ENCODE peak calls at places on chromosomes 6 and 20, in eight cellular contexts. One of them, this sample, is unnamed. For H3K27me3, the result is how much of the 10 kb centered on the place peaks cover.

GRCh38 chr20:42281801-42282200 is 663.6 kb upstream of the CHD6 start:
- DNase-seq in upper lobe of left lung: no peak
- DNase-seq in psoas muscle: no peak
- DNase-seq in osteoblast: no peak
- DNase-seq in cardiac muscle cell: no peak
- DNase-seq in fibroblast of lung: no peak
- DNase-seq in HepG2: no peak
- DNase-seq in ascending aorta: no peak
- DNase-seq in this sample: no peak

GRCh38 chr20:57450931-57451330 is 59.7 kb downstream of the RBM38 start:
- DNase-seq in upper lobe of left lung: no peak
- DNase-seq in ascending aorta: no peak
- DNase-seq in cardiac muscle cell: no peak
- DNase-seq in fibroblast of lung: no peak
- DNase-seq in HepG2: no peak
- DNase-seq in psoas muscle: no peak
- DNase-seq in osteoblast: no peak
- DNase-seq in this sample: peak

GRCh38 chr6:64335195-64335594 is 699.6 kb downstream of the PHF3 start:
- DNase-seq in cardiac muscle cell: no peak
- DNase-seq in HepG2: no peak
- DNase-seq in ascending aorta: no peak
- DNase-seq in fibroblast of lung: no peak
- DNase-seq in osteoblast: no peak
- DNase-seq in psoas muscle: no peak
- DNase-seq in upper lobe of left lung: no peak
- DNase-seq in this sample: no peak

GRCh38 chr6:66277400-66277799 is 570.4 kb upstream of the EYS start:
- DNase-seq in cardiac muscle cell: peak
- DNase-seq in upper lobe of left lung: no peak
- DNase-seq in ascending aorta: no peak
- DNase-seq in fibroblast of lung: no peak
- DNase-seq in HepG2: no peak
- DNase-seq in osteoblast: no peak
- DNase-seq in psoas muscle: no peak
- DNase-seq in this sample: no peak

GRCh38 chr20:31497838-31498540 is 16.3 kb upstream of the HM13 start:
- DNase-seq in cardiac muscle cell: no peak
- DNase-seq in ascending aorta: no peak
- DNase-seq in psoas muscle: peak
- DNase-seq in upper lobe of left lung: no peak
- DNase-seq in osteoblast: peak
- DNase-seq in fibroblast of lung: peak
- DNase-seq in HepG2: no peak
- DNase-seq in this sample: no peak

GRCh38 chr6:11381801-11382513 is 149.5 kb upstream of the NEDD9 start:
- DNase-seq in fibroblast of lung: no peak
- DNase-seq in cardiac muscle cell: no peak
- DNase-seq in upper lobe of left lung: peak
- DNase-seq in psoas muscle: no peak
- DNase-seq in osteoblast: no peak
- DNase-seq in ascending aorta: no peak
- DNase-seq in HepG2: no peak
- DNase-seq in this sample: peak

GRCh38 chr6:98486052-98486451 is 348.3 kb upstream of the POU3F2 start:
- DNase-seq in cardiac muscle cell: peak
- DNase-seq in fibroblast of lung: no peak
- DNase-seq in upper lobe of left lung: no peak
- DNase-seq in osteoblast: no peak
- DNase-seq in psoas muscle: no peak
- DNase-seq in ascending aorta: no peak
- DNase-seq in HepG2: no peak
- DNase-seq in this sample: no peak

GRCh38 chr6:122360809-122361208 is 38.6 kb upstream of the HSF2 start:
- DNase-seq in osteoblast: no peak
- DNase-seq in ascending aorta: no peak
- DNase-seq in upper lobe of left lung: no peak
- DNase-seq in HepG2: no peak
- DNase-seq in psoas muscle: no peak
- DNase-seq in fibroblast of lung: no peak
- DNase-seq in cardiac muscle cell: no peak
- DNase-seq in this sample: no peak

GRCh38 chr6:155129744-155130143 is 134.1 kb upstream of the CLDN20 start:
- DNase-seq in osteoblast: no peak
- DNase-seq in fibroblast of lung: no peak
- DNase-seq in psoas muscle: no peak
- DNase-seq in HepG2: no peak
- DNase-seq in cardiac muscle cell: no peak
- DNase-seq in ascending aorta: no peak
- DNase-seq in upper lobe of left lung: no peak
- DNase-seq in this sample: no peak

GRCh38 chr20:18781509-18781908 is 32.1 kb upstream of the SCP2D1 start:
- DNase-seq in psoas muscle: no peak
- DNase-seq in upper lobe of left lung: no peak
- DNase-seq in fibroblast of lung: no peak
- DNase-seq in osteoblast: no peak
- DNase-seq in cardiac muscle cell: no peak
- DNase-seq in HepG2: no peak
- DNase-seq in ascending aorta: no peak
- DNase-seq in this sample: no peak

GRCh38 chr20:55581519-55581918 is 423.8 kb downstream of the CBLN4 start:
- DNase-seq in osteoblast: no peak
- DNase-seq in HepG2: no peak
- DNase-seq in cardiac muscle cell: no peak
- DNase-seq in ascending aorta: no peak
- DNase-seq in fibroblast of lung: no peak
- DNase-seq in psoas muscle: no peak
- DNase-seq in upper lobe of left lung: no peak
- DNase-seq in this sample: no peak

GRCh38 chr20:31894980-31895675 is 24.7 kb downstream of the TTLL9 start:
- DNase-seq in HepG2: peak
- DNase-seq in fibroblast of lung: peak
- DNase-seq in osteoblast: peak
- DNase-seq in ascending aorta: peak
- DNase-seq in upper lobe of left lung: peak
- DNase-seq in psoas muscle: peak
- DNase-seq in cardiac muscle cell: peak
- DNase-seq in this sample: peak

GRCh38 chr20:10970109-10970508 is 296.3 kb upstream of the JAG1 start:
- DNase-seq in HepG2: no peak
- DNase-seq in cardiac muscle cell: no peak
- DNase-seq in psoas muscle: no peak
- DNase-seq in upper lobe of left lung: no peak
- DNase-seq in osteoblast: no peak
- DNase-seq in ascending aorta: no peak
- DNase-seq in fibroblast of lung: peak
- DNase-seq in this sample: no peak

GRCh38 chr6:107509506-107509905 is 19.6 kb downstream of the SOBP start:
- DNase-seq in ascending aorta: no peak
- DNase-seq in psoas muscle: no peak
- DNase-seq in HepG2: no peak
- DNase-seq in osteoblast: peak
- DNase-seq in fibroblast of lung: peak
- DNase-seq in upper lobe of left lung: no peak
- DNase-seq in cardiac muscle cell: no peak
- DNase-seq in this sample: no peak

GRCh38 chr20:42708261-42708660 is 481.4 kb downstream of the PTPRT start:
- DNase-seq in upper lobe of left lung: no peak
- DNase-seq in ascending aorta: no peak
- DNase-seq in HepG2: no peak
- DNase-seq in fibroblast of lung: no peak
- DNase-seq in psoas muscle: no peak
- DNase-seq in osteoblast: no peak
- DNase-seq in cardiac muscle cell: no peak
- DNase-seq in this sample: no peak

GRCh38 chr6:98946877-98947410 is 802 bp downstream of the FBXL4 start:
- DNase-seq in osteoblast: peak
- DNase-seq in cardiac muscle cell: no peak
- DNase-seq in HepG2: no peak
- DNase-seq in fibroblast of lung: peak
- DNase-seq in ascending aorta: no peak
- DNase-seq in upper lobe of left lung: peak
- DNase-seq in psoas muscle: peak
- DNase-seq in this sample: peak

GRCh38 chr20:4549711-4550259 is 171.9 kb upstream of the PRND start:
- DNase-seq in osteoblast: no peak
- DNase-seq in upper lobe of left lung: no peak
- DNase-seq in ascending aorta: no peak
- DNase-seq in HepG2: no peak
- DNase-seq in cardiac muscle cell: no peak
- DNase-seq in psoas muscle: no peak
- DNase-seq in fibroblast of lung: peak
- DNase-seq in this sample: no peak

GRCh38 chr6:132198896-132199295 is 202.4 kb downstream of the MOXD1 start:
- DNase-seq in upper lobe of left lung: no peak
- DNase-seq in fibroblast of lung: peak
- DNase-seq in cardiac muscle cell: no peak
- DNase-seq in osteoblast: no peak
- DNase-seq in ascending aorta: no peak
- DNase-seq in HepG2: no peak
- DNase-seq in psoas muscle: no peak
- DNase-seq in this sample: no peak

GRCh38 chr6:136471922-136472321 is 78.3 kb downstream of the MAP7 start:
- DNase-seq in psoas muscle: no peak
- DNase-seq in HepG2: no peak
- DNase-seq in fibroblast of lung: no peak
- DNase-seq in ascending aorta: no peak
- DNase-seq in upper lobe of left lung: no peak
- DNase-seq in cardiac muscle cell: no peak
- DNase-seq in osteoblast: no peak
- DNase-seq in this sample: no peak

GRCh38 chr6:123570813-123571684 is 65.7 kb downstream of the TRDN start:
- DNase-seq in upper lobe of left lung: no peak
- DNase-seq in psoas muscle: no peak
- DNase-seq in HepG2: no peak
- DNase-seq in osteoblast: no peak
- DNase-seq in ascending aorta: no peak
- DNase-seq in fibroblast of lung: no peak
- DNase-seq in cardiac muscle cell: no peak
- DNase-seq in this sample: no peak

DNA sequence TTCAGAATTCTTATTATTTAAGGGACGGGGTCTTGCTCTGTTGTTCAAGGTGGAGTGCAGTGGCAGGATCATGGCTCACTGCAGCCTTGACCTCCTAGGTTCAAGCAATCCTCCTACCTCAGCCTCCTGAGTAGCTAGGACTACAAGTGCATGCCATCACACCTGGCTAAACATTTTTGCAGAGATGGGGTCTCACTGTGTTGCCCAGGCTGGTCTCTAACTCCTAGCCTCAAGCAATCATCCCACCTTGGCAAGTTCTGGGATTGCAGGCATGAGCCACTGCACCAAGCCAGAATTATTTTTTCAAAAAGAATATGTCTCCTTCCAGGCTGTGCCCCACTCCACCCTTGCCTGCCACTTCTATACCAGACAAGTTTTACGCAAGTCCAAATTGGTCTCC is 190.1 kb upstream of the SUPT3H start:
- DNase-seq in HepG2: no peak
- DNase-seq in osteoblast: no peak
- DNase-seq in fibroblast of lung: no peak
- DNase-seq in ascending aorta: no peak
- DNase-seq in psoas muscle: no peak
- DNase-seq in cardiac muscle cell: no peak
- DNase-seq in upper lobe of left lung: no peak
- DNase-seq in this sample: no peak
- H3K4me3 ChIP-seq in HepG2: no peak
- H3K4me3 ChIP-seq in osteoblast: no peak
- H3K4me3 ChIP-seq in fibroblast of lung: no peak
- H3K4me3 ChIP-seq in ascending aorta: no peak
- H3K4me3 ChIP-seq in psoas muscle: no peak
- H3K4me3 ChIP-seq in cardiac muscle cell: no peak
- H3K4me3 ChIP-seq in upper lobe of left lung: no peak
- H3K4me3 ChIP-seq in this sample: no peak

GRCh38 chr6:33667072-33667471 is 44.4 kb downstream of the UQCC2 start:
- DNase-seq in fibroblast of lung: no peak
- DNase-seq in ascending aorta: no peak
- DNase-seq in osteoblast: no peak
- DNase-seq in cardiac muscle cell: no peak
- DNase-seq in psoas muscle: no peak
- DNase-seq in upper lobe of left lung: no peak
- DNase-seq in HepG2: no peak
- DNase-seq in this sample: no peak
- TF ChIP-seq CTCF in fibroblast of lung: no peak
- TF ChIP-seq CTCF in ascending aorta: no peak
- TF ChIP-seq CTCF in osteoblast: no peak
- TF ChIP-seq CTCF in cardiac muscle cell: no peak
- TF ChIP-seq CTCF in psoas muscle: no peak
- TF ChIP-seq CTCF in upper lobe of left lung: no peak
- TF ChIP-seq CTCF in HepG2: no peak
- TF ChIP-seq CTCF in this sample: no peak

DNA sequence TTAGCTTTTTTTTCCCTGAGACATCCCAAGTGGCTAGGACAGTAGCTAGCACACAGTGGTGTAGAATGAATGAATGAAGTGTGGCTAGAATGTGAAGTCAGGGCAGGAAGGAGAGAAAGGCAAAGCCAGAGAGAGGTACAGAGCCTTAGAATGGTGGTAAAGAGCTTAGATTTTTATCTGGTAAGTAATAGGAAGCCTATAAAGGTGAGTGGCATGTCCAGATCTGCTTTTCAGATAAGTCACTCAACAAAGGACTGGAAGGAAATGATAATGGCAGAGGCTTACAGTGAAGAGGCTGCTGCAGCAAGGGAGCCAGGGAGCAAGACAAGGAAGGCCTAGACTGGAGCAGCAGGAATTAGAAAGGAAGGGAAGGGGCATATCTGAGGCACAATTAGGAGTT is 96.0 kb upstream of the PRDM1 start:
- DNase-seq in HepG2: no peak
- DNase-seq in upper lobe of left lung: no peak
- DNase-seq in psoas muscle: no peak
- DNase-seq in cardiac muscle cell: no peak
- DNase-seq in fibroblast of lung: no peak
- DNase-seq in ascending aorta: no peak
- DNase-seq in osteoblast: no peak
- DNase-seq in this sample: no peak
- H3K27me3 ChIP-seq in HepG2: under half
- H3K27me3 ChIP-seq in upper lobe of left lung: under half
- H3K27me3 ChIP-seq in psoas muscle: under half
- H3K27me3 ChIP-seq in cardiac muscle cell: half or more
- H3K27me3 ChIP-seq in fibroblast of lung: under half
- H3K27me3 ChIP-seq in ascending aorta: under half
- H3K27me3 ChIP-seq in osteoblast: under half
- H3K27me3 ChIP-seq in this sample: under half

DNA sequence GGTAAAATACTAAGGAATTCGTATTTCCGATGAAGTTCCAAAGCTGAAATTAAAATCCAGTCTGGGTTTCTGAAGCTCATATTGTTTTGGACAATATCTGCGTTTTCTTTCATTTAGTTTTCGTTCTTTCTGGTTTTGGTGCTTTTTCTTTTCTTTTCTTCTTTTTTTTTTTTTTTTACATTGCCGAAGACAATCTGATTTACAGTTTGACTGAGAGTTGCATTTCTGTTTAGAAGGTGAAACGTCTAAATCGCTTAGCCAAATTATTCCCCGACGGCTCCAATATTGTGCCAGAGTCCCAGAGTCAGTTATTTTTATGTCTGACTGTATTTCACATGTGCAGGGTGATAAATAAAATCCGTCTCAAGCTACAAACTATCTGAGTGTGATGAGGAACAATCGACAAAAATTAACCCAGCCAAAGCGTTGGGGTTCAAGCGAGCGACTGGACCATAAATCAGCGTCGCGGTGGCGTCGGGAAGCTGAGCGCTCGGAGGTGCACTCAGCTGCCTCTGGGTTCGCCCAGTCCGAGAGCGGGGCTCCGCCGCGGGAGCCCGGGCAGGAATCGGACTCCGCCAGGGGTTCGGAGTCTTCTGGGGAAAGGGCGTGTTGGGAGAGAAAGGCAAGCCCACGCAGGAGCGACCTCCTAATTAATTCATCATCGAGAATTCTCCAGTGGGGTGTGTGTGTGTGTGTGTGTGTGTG is 8.2 kb upstream of the TBX18 start:
- DNase-seq in osteoblast: peak
- DNase-seq in HepG2: no peak
- DNase-seq in ascending aorta: no peak
- DNase-seq in upper lobe of left lung: no peak
- DNase-seq in fibroblast of lung: no peak
- DNase-seq in psoas muscle: no peak
- DNase-seq in cardiac muscle cell: no peak
- DNase-seq in this sample: no peak
- H3K4me3 ChIP-seq in osteoblast: peak
- H3K4me3 ChIP-seq in HepG2: no peak
- H3K4me3 ChIP-seq in ascending aorta: peak
- H3K4me3 ChIP-seq in upper lobe of left lung: no peak
- H3K4me3 ChIP-seq in fibroblast of lung: no peak
- H3K4me3 ChIP-seq in psoas muscle: no peak
- H3K4me3 ChIP-seq in cardiac muscle cell: no peak
- H3K4me3 ChIP-seq in this sample: no peak